ENCODE peak calls at places on chromosomes 7 and 10, in seven cellular contexts. One of them, this sample, is unnamed.

GRCh38 chr10:110649652-110650264 is 5.6 kb downstream of the RBM20 start:
- DNase-seq in A549: no peak
- DNase-seq in vagina: no peak
- DNase-seq in breast epithelium: no peak
- DNase-seq in stomach: no peak
- DNase-seq in body of pancreas: no peak
- DNase-seq in IMR-90: no peak
- DNase-seq in this sample: no peak

GRCh38 chr7:134901389-134902020 is 84.8 kb upstream of the AGBL3 start:
- DNase-seq in A549: no peak
- DNase-seq in vagina: no peak
- DNase-seq in breast epithelium: no peak
- DNase-seq in stomach: no peak
- DNase-seq in body of pancreas: no peak
- DNase-seq in IMR-90: no peak
- DNase-seq in this sample: peak

GRCh38 chr7:37694208-37695080 is 10.9 kb downstream of the GPR141 start:
- DNase-seq in A549: no peak
- DNase-seq in vagina: no peak
- DNase-seq in breast epithelium: no peak
- DNase-seq in stomach: no peak
- DNase-seq in body of pancreas: peak
- DNase-seq in IMR-90: no peak
- DNase-seq in this sample: peak

GRCh38 chr7:2355079-2356008 is 717 bp downstream of the EIF3B start:
- DNase-seq in A549: peak
- DNase-seq in vagina: no peak
- DNase-seq in breast epithelium: no peak
- DNase-seq in stomach: no peak
- DNase-seq in body of pancreas: no peak
- DNase-seq in IMR-90: no peak
- DNase-seq in this sample: no peak

GRCh38 chr7:22255834-22256233 is 101.1 kb downstream of the RAPGEF5 start:
- DNase-seq in A549: no peak
- DNase-seq in vagina: no peak
- DNase-seq in breast epithelium: no peak
- DNase-seq in stomach: peak
- DNase-seq in body of pancreas: peak
- DNase-seq in IMR-90: no peak
- DNase-seq in this sample: no peak

GRCh38 chr10:13450078-13450477 is 78.7 kb downstream of the BEND7 start:
- DNase-seq in A549: no peak
- DNase-seq in vagina: no peak
- DNase-seq in breast epithelium: no peak
- DNase-seq in stomach: no peak
- DNase-seq in body of pancreas: no peak
- DNase-seq in IMR-90: peak
- DNase-seq in this sample: no peak

GRCh38 chr10:101080933-101081546 is 19.3 kb downstream of the KAZALD1 start:
- DNase-seq in A549: no peak
- DNase-seq in vagina: no peak
- DNase-seq in breast epithelium: no peak
- DNase-seq in stomach: no peak
- DNase-seq in body of pancreas: no peak
- DNase-seq in IMR-90: peak
- DNase-seq in this sample: no peak

GRCh38 chr10:42112331-42113157 is 525.8 kb downstream of the ZNF33B start:
- DNase-seq in A549: no peak
- DNase-seq in vagina: no peak
- DNase-seq in breast epithelium: no peak
- DNase-seq in stomach: no peak
- DNase-seq in body of pancreas: no peak
- DNase-seq in IMR-90: no peak
- DNase-seq in this sample: peak

GRCh38 chr7:2956526-2957368 is 86.9 kb downstream of the CARD11 start:
- DNase-seq in A549: peak
- DNase-seq in vagina: no peak
- DNase-seq in breast epithelium: peak
- DNase-seq in stomach: no peak
- DNase-seq in body of pancreas: no peak
- DNase-seq in IMR-90: peak
- DNase-seq in this sample: no peak

GRCh38 chr10:50326757-50327701 is 75.7 kb upstream of the ASAH2 start:
- DNase-seq in A549: no peak
- DNase-seq in vagina: no peak
- DNase-seq in breast epithelium: no peak
- DNase-seq in stomach: no peak
- DNase-seq in body of pancreas: peak
- DNase-seq in IMR-90: peak
- DNase-seq in this sample: no peak

GRCh38 chr10:86111902-86112301 is 254.7 kb downstream of the GRID1 start:
- DNase-seq in A549: no peak
- DNase-seq in vagina: no peak
- DNase-seq in breast epithelium: no peak
- DNase-seq in stomach: no peak
- DNase-seq in body of pancreas: no peak
- DNase-seq in IMR-90: no peak
- DNase-seq in this sample: no peak

GRCh38 chr10:86113044-86113443 is 253.6 kb downstream of the GRID1 start:
- DNase-seq in A549: no peak
- DNase-seq in vagina: no peak
- DNase-seq in breast epithelium: no peak
- DNase-seq in stomach: no peak
- DNase-seq in body of pancreas: no peak
- DNase-seq in IMR-90: no peak
- DNase-seq in this sample: no peak

GRCh38 chr10:86108696-86109095 is 257.9 kb downstream of the GRID1 start:
- DNase-seq in A549: no peak
- DNase-seq in vagina: no peak
- DNase-seq in breast epithelium: no peak
- DNase-seq in stomach: no peak
- DNase-seq in body of pancreas: no peak
- DNase-seq in IMR-90: no peak
- DNase-seq in this sample: no peak

GRCh38 chr10:86109421-86109820 is 257.2 kb downstream of the GRID1 start:
- DNase-seq in A549: no peak
- DNase-seq in vagina: no peak
- DNase-seq in breast epithelium: no peak
- DNase-seq in stomach: no peak
- DNase-seq in body of pancreas: no peak
- DNase-seq in IMR-90: no peak
- DNase-seq in this sample: no peak

GRCh38 chr10:86110156-86110786 is 256.3 kb downstream of the GRID1 start:
- DNase-seq in A549: no peak
- DNase-seq in vagina: no peak
- DNase-seq in breast epithelium: no peak
- DNase-seq in stomach: no peak
- DNase-seq in body of pancreas: no peak
- DNase-seq in IMR-90: no peak
- DNase-seq in this sample: no peak
- TF ChIP-seq CTCF in A549: no peak
- TF ChIP-seq CTCF in vagina: no peak
- TF ChIP-seq CTCF in breast epithelium: no peak
- TF ChIP-seq CTCF in stomach: no peak
- TF ChIP-seq CTCF in body of pancreas: no peak
- TF ChIP-seq CTCF in IMR-90: no peak
- TF ChIP-seq CTCF in this sample: no peak

GRCh38 chr7:30027065-30027456 is 559 bp upstream of the FKBP14 start:
- DNase-seq in A549: peak
- DNase-seq in vagina: no peak
- DNase-seq in breast epithelium: peak
- DNase-seq in stomach: no peak
- DNase-seq in body of pancreas: peak
- DNase-seq in IMR-90: peak
- DNase-seq in this sample: no peak

GRCh38 chr7:30023524-30023923 is 3.0 kb downstream of the FKBP14 start:
- DNase-seq in A549: no peak
- DNase-seq in vagina: no peak
- DNase-seq in breast epithelium: no peak
- DNase-seq in stomach: no peak
- DNase-seq in body of pancreas: no peak
- DNase-seq in IMR-90: no peak
- DNase-seq in this sample: no peak

GRCh38 chr7:30027915-30028748 is at the start of gene PLEKHA8:
- DNase-seq in A549: peak
- DNase-seq in vagina: peak
- DNase-seq in breast epithelium: peak
- DNase-seq in stomach: peak
- DNase-seq in body of pancreas: peak
- DNase-seq in IMR-90: peak
- DNase-seq in this sample: peak

GRCh38 chr7:30028749-30029635 is 780 bp downstream of the PLEKHA8 start:
- DNase-seq in A549: peak
- DNase-seq in vagina: no peak
- DNase-seq in breast epithelium: peak
- DNase-seq in stomach: no peak
- DNase-seq in body of pancreas: no peak
- DNase-seq in IMR-90: peak
- DNase-seq in this sample: no peak

GRCh38 chr7:30026229-30027064 is at the start of gene FKBP14:
- DNase-seq in A549: peak
- DNase-seq in vagina: peak
- DNase-seq in breast epithelium: peak
- DNase-seq in stomach: peak
- DNase-seq in body of pancreas: peak
- DNase-seq in IMR-90: peak
- DNase-seq in this sample: peak
- TF ChIP-seq POLR2A in A549: no peak
- TF ChIP-seq POLR2A in vagina: no peak
- TF ChIP-seq POLR2A in breast epithelium: no peak
- TF ChIP-seq POLR2A in stomach: no peak
- TF ChIP-seq POLR2A in body of pancreas: peak
- TF ChIP-seq POLR2A in IMR-90: peak
- TF ChIP-seq POLR2A in this sample: peak

DNA sequence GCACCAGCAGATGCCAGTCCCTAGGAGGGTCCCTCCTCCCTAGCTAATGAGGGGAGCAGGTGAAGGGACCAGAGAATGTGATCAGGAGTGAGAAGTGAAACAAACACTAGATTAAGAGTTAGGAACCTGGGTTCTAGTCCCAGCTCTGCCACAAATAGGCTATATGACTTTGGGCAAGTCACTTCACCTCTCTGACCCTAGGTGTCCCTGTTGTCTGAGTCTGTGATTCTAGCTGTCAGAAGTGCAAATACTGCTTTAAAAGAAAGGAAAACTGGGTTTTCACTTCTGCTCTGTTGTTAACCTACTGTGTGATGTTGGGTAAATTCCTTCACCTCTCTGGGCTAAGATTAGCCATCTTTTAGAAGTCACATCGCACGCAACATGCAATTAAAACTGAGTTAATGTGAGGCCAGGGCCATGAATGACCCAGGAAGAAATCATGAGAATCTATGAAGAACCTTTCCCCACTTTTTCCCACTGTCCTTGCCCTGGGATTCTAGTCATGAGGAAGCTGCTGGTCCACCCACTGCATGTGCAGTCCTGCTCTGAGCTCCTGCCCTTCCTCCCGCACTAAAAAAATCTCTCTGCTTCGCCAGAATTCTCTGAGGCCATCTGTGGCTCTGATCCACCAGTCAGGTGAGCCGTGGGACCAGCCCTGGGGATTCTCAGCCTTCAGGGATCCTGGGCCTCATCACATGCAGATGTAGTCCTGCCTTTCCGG is 181.8 kb downstream of the PLXNA4 start:
- DNase-seq in A549: no peak
- DNase-seq in vagina: no peak
- DNase-seq in breast epithelium: no peak
- DNase-seq in stomach: no peak
- DNase-seq in body of pancreas: no peak
- DNase-seq in IMR-90: no peak
- DNase-seq in this sample: no peak
- TF ChIP-seq CTCF in A549: peak
- TF ChIP-seq CTCF in vagina: no peak
- TF ChIP-seq CTCF in breast epithelium: no peak
- TF ChIP-seq CTCF in stomach: no peak
- TF ChIP-seq CTCF in body of pancreas: no peak
- TF ChIP-seq CTCF in IMR-90: no peak
- TF ChIP-seq CTCF in this sample: peak

GRCh38 chr7:55548295-55548731 is 24.0 kb downstream of the VOPP1 start:
- DNase-seq in A549: no peak
- DNase-seq in vagina: no peak
- DNase-seq in breast epithelium: no peak
- DNase-seq in stomach: no peak
- DNase-seq in body of pancreas: no peak
- DNase-seq in IMR-90: no peak
- DNase-seq in this sample: no peak
- TF ChIP-seq POLR2A in A549: no peak
- TF ChIP-seq POLR2A in vagina: no peak
- TF ChIP-seq POLR2A in breast epithelium: no peak
- TF ChIP-seq POLR2A in stomach: no peak
- TF ChIP-seq POLR2A in body of pancreas: no peak
- TF ChIP-seq POLR2A in IMR-90: no peak
- TF ChIP-seq POLR2A in this sample: no peak

DNA sequence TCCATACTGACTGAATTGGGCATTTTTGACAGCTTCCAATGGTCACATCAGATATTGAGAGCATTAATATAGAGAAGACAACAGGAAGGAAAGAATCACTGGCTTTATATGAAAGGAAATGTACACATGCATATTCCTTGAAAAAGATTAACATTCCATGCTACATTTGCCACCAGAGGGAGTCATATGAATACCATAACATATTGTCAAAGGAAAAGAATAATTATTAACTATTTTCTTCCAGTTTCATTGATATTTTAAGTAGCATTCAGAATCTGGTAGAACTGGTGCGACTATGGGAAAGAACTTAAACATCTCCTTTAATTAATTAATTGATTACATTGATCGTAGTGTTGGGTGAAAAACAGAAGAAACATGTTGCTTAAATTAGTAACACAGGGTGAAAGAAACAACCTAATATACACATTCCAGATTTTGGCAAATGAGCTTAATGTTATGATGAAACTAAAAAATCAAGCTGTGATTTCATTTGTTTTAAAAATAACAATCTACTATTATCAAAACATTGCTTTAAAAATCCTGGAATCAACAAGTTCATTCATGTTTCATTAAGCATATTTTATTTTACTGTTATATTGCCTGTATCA is 71.5 kb downstream of the GPR85 start:
- DNase-seq in A549: peak
- DNase-seq in vagina: no peak
- DNase-seq in breast epithelium: no peak
- DNase-seq in stomach: no peak
- DNase-seq in body of pancreas: no peak
- DNase-seq in IMR-90: peak
- DNase-seq in this sample: no peak
- TF ChIP-seq CTCF in A549: peak
- TF ChIP-seq CTCF in vagina: no peak
- TF ChIP-seq CTCF in breast epithelium: no peak
- TF ChIP-seq CTCF in stomach: no peak
- TF ChIP-seq CTCF in body of pancreas: peak
- TF ChIP-seq CTCF in IMR-90: peak
- TF ChIP-seq CTCF in this sample: peak

GRCh38 chr10:30529373-30529998 is 95.5 kb downstream of the MAP3K8 start:
- DNase-seq in A549: no peak
- DNase-seq in vagina: no peak
- DNase-seq in breast epithelium: peak
- DNase-seq in stomach: peak
- DNase-seq in body of pancreas: peak
- DNase-seq in IMR-90: no peak
- DNase-seq in this sample: peak
- TF ChIP-seq POLR2A in A549: no peak
- TF ChIP-seq POLR2A in vagina: no peak
- TF ChIP-seq POLR2A in breast epithelium: no peak
- TF ChIP-seq POLR2A in stomach: no peak
- TF ChIP-seq POLR2A in body of pancreas: peak
- TF ChIP-seq POLR2A in IMR-90: no peak
- TF ChIP-seq POLR2A in this sample: peak

This sample was measured in right lobe of liver.